ENCODE peak calls at places on chromosomes 3 and 15, in ten cellular contexts. One of them, this sample, is unnamed.

GRCh38 chr15:40069178-40070165 is 30.5 kb upstream of the SRP14 start:
- DNase-seq in Peyer's patch: peak
- DNase-seq in H9: peak
- DNase-seq in lung: peak
- DNase-seq in epithelial cell of prostate: no peak
- DNase-seq in uterus: peak
- DNase-seq in suprapubic skin: peak
- DNase-seq in sigmoid colon: peak
- DNase-seq in neuronal stem cell: no peak
- DNase-seq in WERI-Rb-1: no peak
- DNase-seq in this sample: peak

GRCh38 chr3:156317457-156317856 is 197.1 kb downstream of the KCNAB1 start:
- DNase-seq in Peyer's patch: no peak
- DNase-seq in H9: no peak
- DNase-seq in lung: no peak
- DNase-seq in epithelial cell of prostate: peak
- DNase-seq in uterus: no peak
- DNase-seq in suprapubic skin: no peak
- DNase-seq in sigmoid colon: no peak
- DNase-seq in neuronal stem cell: no peak
- DNase-seq in WERI-Rb-1: no peak
- DNase-seq in this sample: no peak

GRCh38 chr3:120743556-120744195 is 1.1 kb downstream of the GTF2E1 start:
- DNase-seq in Peyer's patch: no peak
- DNase-seq in H9: no peak
- DNase-seq in lung: no peak
- DNase-seq in epithelial cell of prostate: no peak
- DNase-seq in uterus: no peak
- DNase-seq in suprapubic skin: no peak
- DNase-seq in sigmoid colon: no peak
- DNase-seq in neuronal stem cell: no peak
- DNase-seq in WERI-Rb-1: no peak
- DNase-seq in this sample: no peak

GRCh38 chr3:5376761-5377160 is 189.3 kb downstream of the EDEM1 start:
- DNase-seq in Peyer's patch: peak
- DNase-seq in H9: peak
- DNase-seq in lung: no peak
- DNase-seq in epithelial cell of prostate: peak
- DNase-seq in uterus: no peak
- DNase-seq in suprapubic skin: no peak
- DNase-seq in sigmoid colon: no peak
- DNase-seq in neuronal stem cell: no peak
- DNase-seq in WERI-Rb-1: no peak
- DNase-seq in this sample: no peak

GRCh38 chr3:186783731-186784515 is 546 bp downstream of the EIF4A2 start:
- DNase-seq in Peyer's patch: peak
- DNase-seq in H9: peak
- DNase-seq in lung: peak
- DNase-seq in epithelial cell of prostate: no peak
- DNase-seq in uterus: peak
- DNase-seq in suprapubic skin: peak
- DNase-seq in sigmoid colon: peak
- DNase-seq in neuronal stem cell: peak
- DNase-seq in WERI-Rb-1: peak
- DNase-seq in this sample: peak

GRCh38 chr3:157159037-157159761 is 748 bp downstream of the CCNL1 start:
- DNase-seq in Peyer's patch: peak
- DNase-seq in H9: peak
- DNase-seq in lung: peak
- DNase-seq in epithelial cell of prostate: peak
- DNase-seq in uterus: peak
- DNase-seq in suprapubic skin: peak
- DNase-seq in sigmoid colon: peak
- DNase-seq in neuronal stem cell: peak
- DNase-seq in WERI-Rb-1: peak
- DNase-seq in this sample: peak

GRCh38 chr3:193240850-193241706 is at the start of gene PLAAT1:
- DNase-seq in Peyer's patch: peak
- DNase-seq in H9: peak
- DNase-seq in lung: peak
- DNase-seq in epithelial cell of prostate: no peak
- DNase-seq in uterus: peak
- DNase-seq in suprapubic skin: no peak
- DNase-seq in sigmoid colon: peak
- DNase-seq in neuronal stem cell: peak
- DNase-seq in WERI-Rb-1: peak
- DNase-seq in this sample: peak

GRCh38 chr3:4582634-4583033 is 89.5 kb downstream of the ITPR1 start:
- DNase-seq in Peyer's patch: no peak
- DNase-seq in H9: no peak
- DNase-seq in lung: no peak
- DNase-seq in epithelial cell of prostate: no peak
- DNase-seq in uterus: no peak
- DNase-seq in suprapubic skin: no peak
- DNase-seq in sigmoid colon: no peak
- DNase-seq in neuronal stem cell: no peak
- DNase-seq in WERI-Rb-1: no peak
- DNase-seq in this sample: no peak

GRCh38 chr3:63625161-63625560 is 27.3 kb upstream of the SNTN start:
- DNase-seq in Peyer's patch: no peak
- DNase-seq in H9: no peak
- DNase-seq in lung: no peak
- DNase-seq in epithelial cell of prostate: peak
- DNase-seq in uterus: no peak
- DNase-seq in suprapubic skin: no peak
- DNase-seq in sigmoid colon: no peak
- DNase-seq in neuronal stem cell: no peak
- DNase-seq in WERI-Rb-1: no peak
- DNase-seq in this sample: no peak

GRCh38 chr15:74062236-74062635 is 20.1 kb downstream of the GOLGA6A start:
- DNase-seq in Peyer's patch: no peak
- DNase-seq in H9: no peak
- DNase-seq in lung: no peak
- DNase-seq in epithelial cell of prostate: no peak
- DNase-seq in uterus: no peak
- DNase-seq in suprapubic skin: no peak
- DNase-seq in sigmoid colon: no peak
- DNase-seq in neuronal stem cell: no peak
- DNase-seq in WERI-Rb-1: no peak
- DNase-seq in this sample: no peak

GRCh38 chr3:135596563-135596962 is 369.0 kb upstream of the PPP2R3A start:
- DNase-seq in Peyer's patch: no peak
- DNase-seq in H9: no peak
- DNase-seq in lung: no peak
- DNase-seq in epithelial cell of prostate: no peak
- DNase-seq in uterus: no peak
- DNase-seq in suprapubic skin: no peak
- DNase-seq in sigmoid colon: no peak
- DNase-seq in neuronal stem cell: no peak
- DNase-seq in WERI-Rb-1: no peak
- DNase-seq in this sample: no peak

GRCh38 chr3:172591876-172592771 is 68.9 kb upstream of the TNFSF10 start:
- DNase-seq in Peyer's patch: peak
- DNase-seq in H9: no peak
- DNase-seq in lung: no peak
- DNase-seq in epithelial cell of prostate: no peak
- DNase-seq in uterus: no peak
- DNase-seq in suprapubic skin: no peak
- DNase-seq in sigmoid colon: no peak
- DNase-seq in neuronal stem cell: no peak
- DNase-seq in WERI-Rb-1: no peak
- DNase-seq in this sample: no peak

GRCh38 chr3:76753599-76753998 is 286.3 kb upstream of the ROBO2 start:
- DNase-seq in Peyer's patch: no peak
- DNase-seq in H9: no peak
- DNase-seq in lung: no peak
- DNase-seq in epithelial cell of prostate: no peak
- DNase-seq in uterus: no peak
- DNase-seq in suprapubic skin: no peak
- DNase-seq in sigmoid colon: no peak
- DNase-seq in neuronal stem cell: no peak
- DNase-seq in WERI-Rb-1: no peak
- DNase-seq in this sample: no peak

GRCh38 chr3:16769525-16769924 is 115.2 kb upstream of the PLCL2 start:
- DNase-seq in Peyer's patch: no peak
- DNase-seq in H9: no peak
- DNase-seq in lung: no peak
- DNase-seq in epithelial cell of prostate: no peak
- DNase-seq in uterus: no peak
- DNase-seq in suprapubic skin: no peak
- DNase-seq in sigmoid colon: no peak
- DNase-seq in neuronal stem cell: no peak
- DNase-seq in WERI-Rb-1: no peak
- DNase-seq in this sample: no peak

GRCh38 chr3:31210068-31210650 is 315.7 kb upstream of the GADL1 start:
- DNase-seq in Peyer's patch: no peak
- DNase-seq in H9: peak
- DNase-seq in lung: no peak
- DNase-seq in epithelial cell of prostate: no peak
- DNase-seq in uterus: no peak
- DNase-seq in suprapubic skin: no peak
- DNase-seq in sigmoid colon: no peak
- DNase-seq in neuronal stem cell: no peak
- DNase-seq in WERI-Rb-1: no peak
- DNase-seq in this sample: no peak

GRCh38 chr15:56869573-56869972 is 48.9 kb upstream of the TCF12 start:
- DNase-seq in Peyer's patch: peak
- DNase-seq in H9: no peak
- DNase-seq in lung: no peak
- DNase-seq in epithelial cell of prostate: no peak
- DNase-seq in uterus: peak
- DNase-seq in suprapubic skin: no peak
- DNase-seq in sigmoid colon: peak
- DNase-seq in neuronal stem cell: no peak
- DNase-seq in WERI-Rb-1: peak
- DNase-seq in this sample: peak

GRCh38 chr3:185711255-185711870 is 113.5 kb downstream of the IGF2BP2 start:
- DNase-seq in Peyer's patch: no peak
- DNase-seq in H9: no peak
- DNase-seq in lung: no peak
- DNase-seq in epithelial cell of prostate: no peak
- DNase-seq in uterus: no peak
- DNase-seq in suprapubic skin: no peak
- DNase-seq in sigmoid colon: no peak
- DNase-seq in neuronal stem cell: no peak
- DNase-seq in WERI-Rb-1: no peak
- DNase-seq in this sample: no peak

GRCh38 chr3:193883551-193883950 is 252.4 kb upstream of the HES1 start:
- DNase-seq in Peyer's patch: no peak
- DNase-seq in H9: no peak
- DNase-seq in lung: no peak
- DNase-seq in epithelial cell of prostate: no peak
- DNase-seq in uterus: no peak
- DNase-seq in suprapubic skin: no peak
- DNase-seq in sigmoid colon: no peak
- DNase-seq in neuronal stem cell: no peak
- DNase-seq in WERI-Rb-1: no peak
- DNase-seq in this sample: no peak

GRCh38 chr15:76787273-76787672 is 117.9 kb downstream of the SCAPER start:
- DNase-seq in Peyer's patch: no peak
- DNase-seq in H9: no peak
- DNase-seq in lung: no peak
- DNase-seq in epithelial cell of prostate: no peak
- DNase-seq in uterus: no peak
- DNase-seq in suprapubic skin: no peak
- DNase-seq in sigmoid colon: no peak
- DNase-seq in neuronal stem cell: no peak
- DNase-seq in WERI-Rb-1: no peak
- DNase-seq in this sample: no peak

GRCh38 chr3:98791341-98792325 is 28.5 kb downstream of the ST3GAL6 start:
- DNase-seq in Peyer's patch: no peak
- DNase-seq in H9: no peak
- DNase-seq in lung: no peak
- DNase-seq in epithelial cell of prostate: no peak
- DNase-seq in uterus: no peak
- DNase-seq in suprapubic skin: no peak
- DNase-seq in sigmoid colon: no peak
- DNase-seq in neuronal stem cell: no peak
- DNase-seq in WERI-Rb-1: no peak
- DNase-seq in this sample: no peak

GRCh38 chr3:20043398-20043797 is 3.2 kb downstream of the KAT2B start:
- DNase-seq in Peyer's patch: peak
- DNase-seq in H9: no peak
- DNase-seq in lung: peak
- DNase-seq in epithelial cell of prostate: no peak
- DNase-seq in uterus: peak
- DNase-seq in suprapubic skin: peak
- DNase-seq in sigmoid colon: peak
- DNase-seq in neuronal stem cell: no peak
- DNase-seq in WERI-Rb-1: no peak
- DNase-seq in this sample: peak

GRCh38 chr3:132593241-132593949 is 3.7 kb upstream of the ACKR4 start:
- DNase-seq in Peyer's patch: no peak
- DNase-seq in H9: no peak
- DNase-seq in lung: no peak
- DNase-seq in epithelial cell of prostate: no peak
- DNase-seq in uterus: no peak
- DNase-seq in suprapubic skin: no peak
- DNase-seq in sigmoid colon: no peak
- DNase-seq in neuronal stem cell: no peak
- DNase-seq in WERI-Rb-1: no peak
- DNase-seq in this sample: no peak
- H3K27ac ChIP-seq in Peyer's patch: no peak
- H3K27ac ChIP-seq in H9: no peak
- H3K27ac ChIP-seq in lung: peak
- H3K27ac ChIP-seq in epithelial cell of prostate: peak
- H3K27ac ChIP-seq in uterus: peak
- H3K27ac ChIP-seq in suprapubic skin: peak
- H3K27ac ChIP-seq in sigmoid colon: peak
- H3K27ac ChIP-seq in neuronal stem cell: no peak
- H3K27ac ChIP-seq in WERI-Rb-1: no peak
- H3K27ac ChIP-seq in this sample: no peak

GRCh38 chr3:8509961-8510360 is 8.3 kb downstream of the LMCD1 start:
- DNase-seq in Peyer's patch: no peak
- DNase-seq in H9: no peak
- DNase-seq in lung: no peak
- DNase-seq in epithelial cell of prostate: no peak
- DNase-seq in uterus: no peak
- DNase-seq in suprapubic skin: no peak
- DNase-seq in sigmoid colon: no peak
- DNase-seq in neuronal stem cell: no peak
- DNase-seq in WERI-Rb-1: no peak
- DNase-seq in this sample: no peak
- H3K27ac ChIP-seq in Peyer's patch: no peak
- H3K27ac ChIP-seq in H9: no peak
- H3K27ac ChIP-seq in lung: peak
- H3K27ac ChIP-seq in epithelial cell of prostate: no peak
- H3K27ac ChIP-seq in uterus: no peak
- H3K27ac ChIP-seq in suprapubic skin: no peak
- H3K27ac ChIP-seq in sigmoid colon: no peak
- H3K27ac ChIP-seq in neuronal stem cell: no peak
- H3K27ac ChIP-seq in WERI-Rb-1: no peak
- H3K27ac ChIP-seq in this sample: peak

GRCh38 chr3:45948881-45949280 is 5.6 kb downstream of the CXCR6 start:
- DNase-seq in Peyer's patch: no peak
- DNase-seq in H9: no peak
- DNase-seq in lung: no peak
- DNase-seq in epithelial cell of prostate: no peak
- DNase-seq in uterus: no peak
- DNase-seq in suprapubic skin: no peak
- DNase-seq in sigmoid colon: no peak
- DNase-seq in neuronal stem cell: no peak
- DNase-seq in WERI-Rb-1: no peak
- DNase-seq in this sample: no peak
- H3K27ac ChIP-seq in Peyer's patch: peak
- H3K27ac ChIP-seq in H9: no peak
- H3K27ac ChIP-seq in lung: no peak
- H3K27ac ChIP-seq in epithelial cell of prostate: no peak
- H3K27ac ChIP-seq in uterus: peak
- H3K27ac ChIP-seq in suprapubic skin: no peak
- H3K27ac ChIP-seq in sigmoid colon: peak
- H3K27ac ChIP-seq in neuronal stem cell: no peak
- H3K27ac ChIP-seq in WERI-Rb-1: no peak
- H3K27ac ChIP-seq in this sample: no peak

GRCh38 chr3:112635674-112636073 is 5.3 kb downstream of the CCDC80 start:
- DNase-seq in Peyer's patch: no peak
- DNase-seq in H9: no peak
- DNase-seq in lung: no peak
- DNase-seq in epithelial cell of prostate: no peak
- DNase-seq in uterus: peak
- DNase-seq in suprapubic skin: no peak
- DNase-seq in sigmoid colon: peak
- DNase-seq in neuronal stem cell: no peak
- DNase-seq in WERI-Rb-1: no peak
- DNase-seq in this sample: no peak
- H3K27ac ChIP-seq in Peyer's patch: peak
- H3K27ac ChIP-seq in H9: no peak
- H3K27ac ChIP-seq in lung: no peak
- H3K27ac ChIP-seq in epithelial cell of prostate: peak
- H3K27ac ChIP-seq in uterus: peak
- H3K27ac ChIP-seq in suprapubic skin: peak
- H3K27ac ChIP-seq in sigmoid colon: peak
- H3K27ac ChIP-seq in neuronal stem cell: no peak
- H3K27ac ChIP-seq in WERI-Rb-1: no peak
- H3K27ac ChIP-seq in this sample: peak

This sample was measured in heart right ventricle.